ENCODE peak calls at places on chromosome 2, in seven cellular contexts. W is HCT116, T is K562, V is SK-N-SH, X is H1, H is GM12878, C is HepG2. M is an unnamed sample.

GRCh38 chr2:241748468-241749256 is 14.2 kb downstream of the D2HGDH start:
- DNase-seq in X (no peak), W (no peak), V (no peak), H (no peak), C (no peak), T (no peak), M (no peak)

GRCh38 chr2:112811841-112812306 is 24.7 kb downstream of the IL1B start:
- DNase-seq in W (no peak), X (no peak), C (peak; percentile 24), T (no peak), V (no peak), H (no peak), M (no peak)

GRCh38 chr2:212777020-212777491 is 238.5 kb upstream of the ERBB4 start:
- DNase-seq in T (no peak), X (no peak), H (peak; percentile 17), V (peak; percentile 29), W (peak; percentile 6), C (peak; percentile 6), M (no peak)

GRCh38 chr2:46236006-46236875 is 61.0 kb upstream of the EPAS1 start:
- DNase-seq in T (no peak), X (no peak), V (peak; percentile 71), H (no peak), C (no peak), W (no peak), M (no peak)

GRCh38 chr2:11738589-11739436 is 7.6 kb upstream of the LPIN1 start:
- DNase-seq in W (peak; percentile 39), T (no peak), V (peak; percentile 64), C (peak; percentile 75), X (no peak), H (no peak), M (no peak)

GRCh38 chr2:216690451-216691209 is 4.7 kb downstream of the IGFBP5 start:
- DNase-seq in C (no peak), X (no peak), V (no peak), T (no peak), W (no peak), H (no peak), M (no peak)

GRCh38 chr2:234395801-234396478 is 100.9 kb downstream of the ARL4C start:
- DNase-seq in C (no peak), V (peak; percentile 67), T (no peak), W (no peak), H (no peak), X (no peak), M (no peak)

GRCh38 chr2:41662461-41662860 is 385.4 kb upstream of the PKDCC start:
- DNase-seq in V (no peak), W (no peak), H (no peak), X (no peak), C (no peak), T (no peak), M (no peak)

GRCh38 chr2:201579536-201579935 is 63.8 kb downstream of the TMEM237 start:
- DNase-seq in X (no peak), H (no peak), T (no peak), W (no peak), V (no peak), C (no peak), M (no peak)

GRCh38 chr2:101770672-101771071 is 73.2 kb downstream of the MAP4K4 start:
- DNase-seq in C (peak; percentile 82), T (peak; percentile 21), H (peak; percentile 30), V (peak; percentile 41), W (peak; percentile 62), X (no peak), M (no peak)

GRCh38 chr2:96147593-96148201 is 2.5 kb upstream of the DUSP2 start:
- DNase-seq in X (no peak), W (no peak), T (no peak), H (no peak), C (no peak), V (peak; percentile 40), M (no peak)

GRCh38 chr2:75493230-75493629 is 67.5 kb downstream of the EVA1A start:
- DNase-seq in H (no peak), X (no peak), W (no peak), T (no peak), V (peak; percentile 69), C (no peak), M (no peak)

GRCh38 chr2:27735263-27735904 is 36.1 kb upstream of the MRPL33 start:
- DNase-seq in X (peak; percentile 86), H (no peak), C (no peak), T (peak; percentile 75), W (no peak), V (no peak), M (no peak)

GRCh38 chr2:172655091-172655837 is 80.4 kb upstream of the RAPGEF4 start:
- DNase-seq in X (no peak), W (no peak), H (no peak), V (no peak), C (no peak), T (no peak), M (no peak)

GRCh38 chr2:167440382-167440781 is 552.1 kb downstream of the XIRP2 start:
- DNase-seq in X (no peak), H (no peak), C (no peak), W (no peak), V (no peak), T (no peak), M (no peak)

GRCh38 chr2:169741-170140 is 94.1 kb downstream of the SH3YL1 start:
- DNase-seq in W (no peak), C (no peak), X (no peak), V (no peak), H (no peak), T (no peak), M (no peak)

GRCh38 chr2:113872201-113872600 is 17.7 kb upstream of the ACTR3 start:
- DNase-seq in W (no peak), T (no peak), H (no peak), V (no peak), C (no peak), X (no peak), M (no peak)

GRCh38 chr2:152298754-152299153 is 36.2 kb upstream of the FMNL2 start:
- DNase-seq in W (no peak), X (no peak), V (no peak), H (no peak), T (no peak), C (no peak), M (no peak)

GRCh38 chr2:1766851-1767771 is 22.8 kb upstream of the PXDN start:
- DNase-seq in T (no peak), H (no peak), C (no peak), V (no peak), W (no peak), X (no peak), M (no peak)

GRCh38 chr2:240528406-240529040 is 29.3 kb downstream of the ANKMY1 start:
- DNase-seq in C (no peak), W (no peak), H (no peak), T (no peak), V (no peak), X (no peak), M (no peak)

GRCh38 chr2:3246928-3247714 is 130.5 kb downstream of the EIPR1 start:
- DNase-seq in X (no peak), H (no peak), W (no peak), T (no peak), C (peak; percentile 15), V (no peak), M (no peak)

GRCh38 chr2:240306185-240306584 is 129.3 kb upstream of the GPC1 start:
- DNase-seq in C (no peak), H (no peak), T (no peak), V (no peak), X (no peak), W (no peak), M (no peak)

GRCh38 chr2:65991332-65991731 is 443.6 kb upstream of the MEIS1 start:
- DNase-seq in T (no peak), X (no peak), C (no peak), W (no peak), V (no peak), H (no peak), M (no peak)

GRCh38 chr2:150474326-150475074 is 13.0 kb downstream of the RND3 start:
- DNase-seq in V (no peak), H (no peak), W (no peak), C (no peak), T (no peak), X (no peak), M (no peak)
- H3K27ac ChIP-seq in V (peak overlapping the region; percentile 75), H (no peak overlapping the region), W (no peak overlapping the region), C (no peak overlapping the region), T (no peak overlapping the region), X (no peak overlapping the region), M (no peak overlapping the region)

GRCh38 chr2:160406591-160407392 is 86.8 kb downstream of the RBMS1 start:
- DNase-seq in C (peak; percentile 35), V (peak; percentile 76), H (no peak), X (peak; percentile 72), T (no peak), W (peak; percentile 24), M (no peak)
- TF ChIP-seq SIN3A in C (no peak), V (peak; percentile 21), H (no peak), X (no peak), T (no peak), W (no peak), M (no peak)

GRCh38 chr2:120226296-120226695 is 3.1 kb upstream of the TMEM185B start:
- DNase-seq in V (no peak), X (no peak), H (no peak), T (no peak), C (no peak), W (no peak), M (no peak)

GRCh38 chr2:120230515-120231471 is 7.6 kb upstream of the TMEM185B start:
- DNase-seq in H (no peak), X (no peak), W (no peak), C (no peak), T (no peak), V (no peak), M (no peak)

GRCh38 chr2:120229341-120229740 is 6.1 kb upstream of the TMEM185B start:
- DNase-seq in H (no peak), T (no peak), V (no peak), X (no peak), C (no peak), W (no peak), M (no peak)

GRCh38 chr2:120227111-120227991 is 4.2 kb upstream of the TMEM185B start:
- DNase-seq in W (no peak), V (no peak), H (no peak), C (peak; percentile 72), T (no peak), X (no peak), M (no peak)

GRCh38 chr2:120228503-120228902 is 5.3 kb upstream of the TMEM185B start:
- DNase-seq in X (no peak), H (no peak), T (no peak), V (no peak), W (no peak), C (no peak), M (no peak)
- TF ChIP-seq POLR2AphosphoS5 in X (no peak), H (no peak), T (no peak), V (no peak), W (no peak), C (no peak), M (no peak)

DNA sequence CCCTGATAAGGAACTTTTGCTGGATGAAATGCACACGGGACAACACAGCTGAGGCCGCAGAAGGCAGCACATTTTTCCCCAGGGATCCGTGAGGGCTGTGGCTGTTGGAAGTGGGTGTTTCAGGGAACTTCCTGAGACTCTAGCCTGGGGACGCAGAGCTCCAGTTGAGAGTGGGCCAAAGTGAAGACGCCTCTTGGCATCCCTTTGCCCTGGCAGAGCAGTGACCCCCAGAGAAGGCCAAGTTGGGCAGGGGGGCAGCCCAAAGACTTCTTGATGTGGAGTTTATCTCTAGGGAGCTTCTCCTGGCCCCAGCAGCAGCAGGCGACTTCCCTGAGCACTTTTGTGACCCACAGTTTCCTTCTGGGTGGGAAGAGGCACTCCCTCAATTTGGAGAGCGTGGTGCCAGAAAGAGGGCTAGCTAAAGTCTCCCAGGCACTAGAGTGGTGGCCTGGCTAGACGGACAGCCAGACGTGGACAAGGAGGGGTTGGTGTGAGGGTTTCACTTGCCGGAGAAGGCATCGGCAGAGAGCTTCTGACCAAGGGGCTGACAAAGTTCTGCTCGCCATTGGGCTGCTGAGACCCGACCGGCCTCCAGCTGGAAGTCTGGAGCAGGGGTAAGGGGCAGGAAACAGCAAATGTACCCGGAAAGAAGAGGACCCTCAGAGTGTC is 108.8 kb downstream of the ACKR3 start:
- DNase-seq in C (no peak), H (no peak), W (no peak), T (no peak), X (no peak), V (no peak), M (no peak)
- H3K27ac ChIP-seq in C (no peak overlapping the region), H (no peak overlapping the region), W (no peak overlapping the region), T (no peak overlapping the region), X (no peak overlapping the region), V (no peak overlapping the region), M (no peak overlapping the region)

M was measured in Panc1.